ENCODE peak calls at places on chromosome 5, in five cellular contexts. One of them, this sample, is unnamed.

GRCh38 chr5:114377946-114378345 is 16.1 kb downstream of the KCNN2 start:
- DNase-seq in right atrium auricular region: no peak
- DNase-seq in left ventricle myocardium inferior: no peak
- DNase-seq in tibial nerve: no peak
- DNase-seq in upper lobe of right lung: no peak
- DNase-seq in this sample: no peak

GRCh38 chr5:82351754-82352145 is 73.6 kb upstream of the RPS23 start:
- DNase-seq in tibial nerve: no peak
- DNase-seq in right atrium auricular region: no peak
- DNase-seq in left ventricle myocardium inferior: no peak
- DNase-seq in upper lobe of right lung: no peak
- DNase-seq in this sample: peak; percentile 94

GRCh38 chr5:33692983-33693382 is 198.8 kb downstream of the ADAMTS12 start:
- DNase-seq in tibial nerve: no peak
- DNase-seq in right atrium auricular region: no peak
- DNase-seq in upper lobe of right lung: no peak
- DNase-seq in left ventricle myocardium inferior: no peak
- DNase-seq in this sample: no peak

GRCh38 chr5:2905741-2906140 is 154.3 kb upstream of the IRX2 start:
- DNase-seq in left ventricle myocardium inferior: no peak
- DNase-seq in upper lobe of right lung: no peak
- DNase-seq in tibial nerve: no peak
- DNase-seq in right atrium auricular region: no peak
- DNase-seq in this sample: no peak

GRCh38 chr5:137836997-137837396 is 30.7 kb upstream of the MYOT start:
- DNase-seq in left ventricle myocardium inferior: no peak
- DNase-seq in tibial nerve: no peak
- DNase-seq in upper lobe of right lung: no peak
- DNase-seq in right atrium auricular region: no peak
- DNase-seq in this sample: peak; percentile 46

GRCh38 chr5:154268073-154268472 is 77.5 kb downstream of the GALNT10 start:
- DNase-seq in right atrium auricular region: no peak
- DNase-seq in tibial nerve: no peak
- DNase-seq in upper lobe of right lung: no peak
- DNase-seq in left ventricle myocardium inferior: no peak
- DNase-seq in this sample: no peak

GRCh38 chr5:32017638-32018429 is 156.3 kb downstream of the GOLPH3 start:
- DNase-seq in upper lobe of right lung: no peak
- DNase-seq in left ventricle myocardium inferior: no peak
- DNase-seq in right atrium auricular region: no peak
- DNase-seq in tibial nerve: no peak
- DNase-seq in this sample: peak; percentile 83

GRCh38 chr5:85320495-85320894 is 935.8 kb upstream of the EDIL3 start:
- DNase-seq in left ventricle myocardium inferior: no peak
- DNase-seq in right atrium auricular region: no peak
- DNase-seq in tibial nerve: no peak
- DNase-seq in upper lobe of right lung: no peak
- DNase-seq in this sample: no peak

GRCh38 chr5:170307575-170308465 is 10.2 kb upstream of the LCP2 start:
- DNase-seq in upper lobe of right lung: peak; percentile 77
- DNase-seq in right atrium auricular region: peak; percentile 95
- DNase-seq in left ventricle myocardium inferior: peak; percentile 77
- DNase-seq in tibial nerve: peak; percentile 64
- DNase-seq in this sample: peak; percentile 93

GRCh38 chr5:62466228-62466627 is 53.7 kb downstream of the IPO11 start:
- DNase-seq in tibial nerve: no peak
- DNase-seq in right atrium auricular region: no peak
- DNase-seq in upper lobe of right lung: no peak
- DNase-seq in left ventricle myocardium inferior: no peak
- DNase-seq in this sample: peak; percentile 40

GRCh38 chr5:170860818-170861217 is 1.0 kb upstream of the RANBP17 start:
- DNase-seq in right atrium auricular region: no peak
- DNase-seq in left ventricle myocardium inferior: no peak
- DNase-seq in tibial nerve: no peak
- DNase-seq in upper lobe of right lung: no peak
- DNase-seq in this sample: no peak

GRCh38 chr5:142221091-142221860 is 103.5 kb downstream of the SPRY4 start:
- DNase-seq in left ventricle myocardium inferior: no peak
- DNase-seq in upper lobe of right lung: no peak
- DNase-seq in tibial nerve: no peak
- DNase-seq in right atrium auricular region: no peak
- DNase-seq in this sample: peak; percentile 40

GRCh38 chr5:102988459-102988858 is 131.5 kb downstream of the GIN1 start:
- DNase-seq in right atrium auricular region: no peak
- DNase-seq in tibial nerve: no peak
- DNase-seq in left ventricle myocardium inferior: no peak
- DNase-seq in upper lobe of right lung: no peak
- DNase-seq in this sample: no peak

GRCh38 chr5:78758169-78758839 is 109.7 kb upstream of the LHFPL2 start:
- DNase-seq in tibial nerve: no peak
- DNase-seq in right atrium auricular region: no peak
- DNase-seq in upper lobe of right lung: no peak
- DNase-seq in left ventricle myocardium inferior: no peak
- DNase-seq in this sample: peak; percentile 43

GRCh38 chr5:39116347-39116899 is 42.2 kb upstream of the RICTOR start:
- DNase-seq in right atrium auricular region: no peak
- DNase-seq in tibial nerve: no peak
- DNase-seq in upper lobe of right lung: no peak
- DNase-seq in left ventricle myocardium inferior: no peak
- DNase-seq in this sample: no peak

GRCh38 chr5:160375166-160375565 is 4.7 kb upstream of the C1QTNF2 start:
- DNase-seq in left ventricle myocardium inferior: no peak
- DNase-seq in tibial nerve: no peak
- DNase-seq in upper lobe of right lung: no peak
- DNase-seq in right atrium auricular region: no peak
- DNase-seq in this sample: no peak

GRCh38 chr5:457195-457961 is 14.4 kb downstream of the EXOC3 start:
- DNase-seq in left ventricle myocardium inferior: no peak
- DNase-seq in tibial nerve: no peak
- DNase-seq in upper lobe of right lung: peak; percentile 36
- DNase-seq in right atrium auricular region: no peak
- DNase-seq in this sample: no peak

GRCh38 chr5:114358329-114358728 is 3.5 kb upstream of the KCNN2 start:
- DNase-seq in left ventricle myocardium inferior: no peak
- DNase-seq in tibial nerve: no peak
- DNase-seq in right atrium auricular region: no peak
- DNase-seq in upper lobe of right lung: no peak
- DNase-seq in this sample: no peak

GRCh38 chr5:75050415-75050814 is 1.9 kb downstream of the GCNT4 start:
- DNase-seq in upper lobe of right lung: no peak
- DNase-seq in right atrium auricular region: no peak
- DNase-seq in tibial nerve: no peak
- DNase-seq in left ventricle myocardium inferior: no peak
- DNase-seq in this sample: peak; percentile 31

GRCh38 chr5:181281077-181281983 is 20.4 kb upstream of the TRIM52 start:
- DNase-seq in right atrium auricular region: no peak
- DNase-seq in left ventricle myocardium inferior: no peak
- DNase-seq in tibial nerve: no peak
- DNase-seq in upper lobe of right lung: no peak
- DNase-seq in this sample: no peak
- H3K4me3 ChIP-seq in right atrium auricular region: no peak overlapping the region
- H3K4me3 ChIP-seq in left ventricle myocardium inferior: no peak overlapping the region
- H3K4me3 ChIP-seq in tibial nerve: no peak overlapping the region
- H3K4me3 ChIP-seq in upper lobe of right lung: no peak overlapping the region
- H3K4me3 ChIP-seq in this sample: no peak overlapping the region

GRCh38 chr5:168120416-168121137 is 170.9 kb upstream of the WWC1 start:
- DNase-seq in tibial nerve: no peak
- DNase-seq in left ventricle myocardium inferior: no peak
- DNase-seq in upper lobe of right lung: no peak
- DNase-seq in right atrium auricular region: no peak
- DNase-seq in this sample: no peak

GRCh38 chr5:168118042-168118668 is 173.3 kb upstream of the WWC1 start:
- DNase-seq in upper lobe of right lung: no peak
- DNase-seq in tibial nerve: no peak
- DNase-seq in left ventricle myocardium inferior: no peak
- DNase-seq in right atrium auricular region: no peak
- DNase-seq in this sample: no peak

GRCh38 chr5:168123853-168124528 is 167.5 kb upstream of the WWC1 start:
- DNase-seq in right atrium auricular region: no peak
- DNase-seq in upper lobe of right lung: no peak
- DNase-seq in tibial nerve: no peak
- DNase-seq in left ventricle myocardium inferior: no peak
- DNase-seq in this sample: no peak

GRCh38 chr5:168117469-168117868 is 174.0 kb upstream of the WWC1 start:
- DNase-seq in right atrium auricular region: no peak
- DNase-seq in left ventricle myocardium inferior: no peak
- DNase-seq in upper lobe of right lung: no peak
- DNase-seq in tibial nerve: no peak
- DNase-seq in this sample: no peak

DNA sequence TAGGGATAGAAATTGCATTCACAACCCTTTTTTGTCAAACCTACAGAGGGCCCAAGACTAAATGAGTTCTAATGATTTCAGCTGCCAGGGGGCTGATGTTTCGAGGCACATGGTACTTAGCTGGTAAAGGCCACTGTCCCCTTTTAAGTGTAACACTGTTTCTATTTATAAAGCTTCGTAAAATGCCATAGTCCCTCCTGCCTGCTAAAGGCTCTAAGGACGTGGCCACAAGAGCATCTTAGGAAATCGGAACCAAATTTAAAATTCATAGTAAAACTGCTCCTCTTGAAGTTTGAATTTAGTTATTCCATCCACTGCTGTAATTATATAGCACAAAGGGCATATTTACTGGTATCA is 170.3 kb upstream of the WWC1 start:
- DNase-seq in tibial nerve: no peak
- DNase-seq in upper lobe of right lung: no peak
- DNase-seq in right atrium auricular region: no peak
- DNase-seq in left ventricle myocardium inferior: no peak
- DNase-seq in this sample: no peak
- TF ChIP-seq CTCF in tibial nerve: no peak
- TF ChIP-seq CTCF in upper lobe of right lung: no peak
- TF ChIP-seq CTCF in right atrium auricular region: no peak
- TF ChIP-seq CTCF in left ventricle myocardium inferior: no peak
- TF ChIP-seq CTCF in this sample: no peak

GRCh38 chr5:52909192-52909591 is 80.0 kb upstream of the ITGA2 start:
- DNase-seq in left ventricle myocardium inferior: no peak
- DNase-seq in upper lobe of right lung: no peak
- DNase-seq in right atrium auricular region: no peak
- DNase-seq in tibial nerve: no peak
- DNase-seq in this sample: no peak

GRCh38 chr5:52906845-52907244 is 82.3 kb upstream of the ITGA2 start:
- DNase-seq in upper lobe of right lung: no peak
- DNase-seq in right atrium auricular region: no peak
- DNase-seq in left ventricle myocardium inferior: no peak
- DNase-seq in tibial nerve: no peak
- DNase-seq in this sample: no peak
- H3K4me3 ChIP-seq in upper lobe of right lung: no peak overlapping the region
- H3K4me3 ChIP-seq in right atrium auricular region: no peak overlapping the region
- H3K4me3 ChIP-seq in left ventricle myocardium inferior: no peak overlapping the region
- H3K4me3 ChIP-seq in tibial nerve: no peak overlapping the region
- H3K4me3 ChIP-seq in this sample: no peak overlapping the region

DNA sequence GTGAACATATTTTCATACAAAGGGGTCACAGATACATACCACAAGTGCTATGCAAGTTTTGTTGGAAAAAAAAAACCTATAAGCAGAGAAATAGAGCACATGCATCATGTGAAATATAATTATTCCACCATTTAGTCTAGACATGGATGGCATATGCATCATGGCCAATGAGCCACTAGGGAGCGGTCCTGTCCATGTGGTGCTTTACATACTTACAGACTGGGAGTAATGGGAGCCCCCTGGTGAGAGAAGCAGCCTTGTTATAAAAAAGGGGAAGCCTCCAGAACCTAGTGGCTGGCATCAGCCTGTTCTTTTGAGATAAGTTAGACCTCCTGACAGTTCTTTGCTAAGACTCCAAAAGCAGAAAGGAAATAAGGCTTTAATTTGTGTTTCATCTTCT is 1524.1 kb downstream of the MAT2B start:
- DNase-seq in tibial nerve: no peak
- DNase-seq in upper lobe of right lung: no peak
- DNase-seq in right atrium auricular region: no peak
- DNase-seq in left ventricle myocardium inferior: no peak
- DNase-seq in this sample: peak; percentile 0
- TF ChIP-seq CTCF in tibial nerve: no peak
- TF ChIP-seq CTCF in upper lobe of right lung: peak; percentile 11
- TF ChIP-seq CTCF in right atrium auricular region: no peak
- TF ChIP-seq CTCF in left ventricle myocardium inferior: no peak
- TF ChIP-seq CTCF in this sample: no peak

GRCh38 chr5:55307383-55308253 is at the start of the genes DHX29 and MTREX:
- DNase-seq in right atrium auricular region: peak; percentile 93
- DNase-seq in upper lobe of right lung: peak; percentile 96
- DNase-seq in left ventricle myocardium inferior: peak; percentile 91
- DNase-seq in tibial nerve: peak; percentile 80
- DNase-seq in this sample: peak; percentile 93

GRCh38 chr5:55308254-55308836 is 556 bp downstream of the MTREX start:
- DNase-seq in tibial nerve: no peak
- DNase-seq in left ventricle myocardium inferior: no peak
- DNase-seq in right atrium auricular region: no peak
- DNase-seq in upper lobe of right lung: no peak
- DNase-seq in this sample: peak; percentile 19

GRCh38 chr5:55303238-55303690 is 4.2 kb downstream of the DHX29 start:
- DNase-seq in upper lobe of right lung: no peak
- DNase-seq in right atrium auricular region: no peak
- DNase-seq in left ventricle myocardium inferior: no peak
- DNase-seq in tibial nerve: no peak
- DNase-seq in this sample: peak; percentile 86

GRCh38 chr5:55304584-55304983 is 2.9 kb downstream of the DHX29 start:
- DNase-seq in upper lobe of right lung: no peak
- DNase-seq in tibial nerve: no peak
- DNase-seq in right atrium auricular region: no peak
- DNase-seq in left ventricle myocardium inferior: no peak
- DNase-seq in this sample: no peak

DNA sequence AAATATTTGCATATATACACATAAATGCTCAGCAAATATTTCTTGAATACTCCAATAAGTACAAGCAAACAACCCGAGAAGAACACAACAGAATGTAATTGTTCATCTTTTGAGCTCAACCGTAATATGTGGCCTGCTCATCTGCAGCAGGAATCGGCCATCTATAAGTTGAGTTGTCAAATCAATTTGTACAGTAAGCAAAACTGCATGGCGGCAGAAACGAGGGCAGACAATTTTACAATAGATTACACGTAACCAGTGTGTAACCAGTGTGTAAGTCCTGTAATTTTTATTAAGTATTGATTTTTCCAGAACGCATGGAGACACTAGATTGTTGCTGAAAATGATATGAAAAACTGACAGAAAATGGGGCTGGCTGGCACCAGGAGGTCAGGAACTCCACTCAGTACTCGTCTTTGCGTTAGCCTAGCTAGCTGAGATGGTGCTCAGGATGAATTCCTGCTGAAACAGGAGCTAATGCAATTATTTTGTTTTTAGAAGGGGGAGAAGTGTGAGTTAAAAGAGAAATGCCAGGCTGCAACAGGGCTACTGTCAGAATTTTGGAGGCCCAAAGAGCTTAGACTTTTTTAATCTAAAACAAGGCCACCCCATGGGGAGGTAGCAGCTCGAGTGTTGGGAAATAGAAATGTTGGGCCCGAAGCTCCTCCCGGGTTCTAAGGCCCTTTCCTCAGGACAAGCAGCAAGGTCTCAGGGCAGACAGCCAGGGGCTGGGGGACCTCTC is 682 bp downstream of the DHX29 start:
- DNase-seq in upper lobe of right lung: no peak
- DNase-seq in tibial nerve: no peak
- DNase-seq in left ventricle myocardium inferior: no peak
- DNase-seq in right atrium auricular region: no peak
- DNase-seq in this sample: no peak
- H3K4me3 ChIP-seq in upper lobe of right lung: peak overlapping the region; percentile 89
- H3K4me3 ChIP-seq in tibial nerve: peak overlapping the region; percentile 95
- H3K4me3 ChIP-seq in left ventricle myocardium inferior: peak overlapping the region; percentile 89
- H3K4me3 ChIP-seq in right atrium auricular region: peak overlapping the region; percentile 86
- H3K4me3 ChIP-seq in this sample: peak overlapping the region; percentile 79